ENCODE peak calls at places on chromosomes 6 and 20, in four cellular contexts. One of them, this sample, is unnamed.

GRCh38 chr20:14561733-14562132 is 224.3 kb upstream of the FLRT3 start:
- DNase-seq in SK-N-SH: no peak
- DNase-seq in H1: no peak
- DNase-seq in K562: no peak
- DNase-seq in this sample: no peak

GRCh38 chr6:10425973-10426780 is 11.3 kb upstream of the TFAP2A start:
- DNase-seq in SK-N-SH: peak
- DNase-seq in K562: no peak
- DNase-seq in H1: peak
- DNase-seq in this sample: no peak

GRCh38 chr6:18468162-18468843 is 81.2 kb downstream of the RNF144B start:
- DNase-seq in K562: no peak
- DNase-seq in SK-N-SH: no peak
- DNase-seq in H1: no peak
- DNase-seq in this sample: no peak

GRCh38 chr6:138572200-138572875 is 73.0 kb upstream of the NHSL1 start:
- DNase-seq in H1: peak
- DNase-seq in SK-N-SH: no peak
- DNase-seq in K562: no peak
- DNase-seq in this sample: no peak

GRCh38 chr6:33975631-33976424 is 170.1 kb downstream of the GRM4 start:
- DNase-seq in SK-N-SH: peak
- DNase-seq in H1: peak
- DNase-seq in K562: no peak
- DNase-seq in this sample: no peak

GRCh38 chr6:148868314-148868713 is 121.5 kb downstream of the UST start:
- DNase-seq in H1: no peak
- DNase-seq in K562: no peak
- DNase-seq in SK-N-SH: no peak
- DNase-seq in this sample: no peak

GRCh38 chr20:61340157-61340556 is 88.1 kb downstream of the CDH4 start:
- DNase-seq in SK-N-SH: no peak
- DNase-seq in K562: no peak
- DNase-seq in H1: no peak
- DNase-seq in this sample: no peak

GRCh38 chr6:33417127-33417902 is 592 bp downstream of the CUTA start:
- DNase-seq in H1: no peak
- DNase-seq in K562: peak
- DNase-seq in SK-N-SH: no peak
- DNase-seq in this sample: no peak

GRCh38 chr6:46062312-46062711 is 46.7 kb upstream of the CLIC5 start:
- DNase-seq in K562: no peak
- DNase-seq in SK-N-SH: no peak
- DNase-seq in H1: no peak
- DNase-seq in this sample: no peak

GRCh38 chr6:39488255-39488881 is 165.9 kb upstream of the KCNK16 start:
- DNase-seq in SK-N-SH: no peak
- DNase-seq in K562: no peak
- DNase-seq in H1: no peak
- DNase-seq in this sample: no peak

GRCh38 chr6:99810942-99811633 is 182.9 kb downstream of the MCHR2 start:
- DNase-seq in H1: no peak
- DNase-seq in K562: no peak
- DNase-seq in SK-N-SH: no peak
- DNase-seq in this sample: no peak

GRCh38 chr6:97524846-97525245 is 241.8 kb upstream of the MMS22L start:
- DNase-seq in K562: no peak
- DNase-seq in SK-N-SH: no peak
- DNase-seq in H1: peak
- DNase-seq in this sample: no peak

GRCh38 chr6:131545317-131545716 is 27.7 kb upstream of the ARG1 start:
- DNase-seq in K562: no peak
- DNase-seq in SK-N-SH: no peak
- DNase-seq in H1: no peak
- DNase-seq in this sample: no peak

GRCh38 chr6:170111141-170111664 is 179.7 kb downstream of the DLL1 start:
- DNase-seq in K562: no peak
- DNase-seq in H1: peak
- DNase-seq in SK-N-SH: no peak
- DNase-seq in this sample: no peak

GRCh38 chr6:134619077-134619476 is 301.2 kb upstream of the SGK1 start:
- DNase-seq in K562: no peak
- DNase-seq in SK-N-SH: no peak
- DNase-seq in H1: no peak
- DNase-seq in this sample: no peak

GRCh38 chr6:167565884-167566491 is 241.1 kb downstream of the TTLL2 start:
- DNase-seq in SK-N-SH: no peak
- DNase-seq in K562: peak
- DNase-seq in H1: no peak
- DNase-seq in this sample: no peak

GRCh38 chr6:51644426-51644825 is 443.0 kb downstream of the PKHD1 start:
- DNase-seq in SK-N-SH: no peak
- DNase-seq in K562: no peak
- DNase-seq in H1: no peak
- DNase-seq in this sample: no peak

GRCh38 chr6:113632220-113632864 is 224.8 kb upstream of the MARCKS start:
- DNase-seq in K562: no peak
- DNase-seq in H1: no peak
- DNase-seq in SK-N-SH: no peak
- DNase-seq in this sample: peak

GRCh38 chr6:142900467-142900961 is 44.5 kb downstream of the HIVEP2 start:
- DNase-seq in SK-N-SH: no peak
- DNase-seq in K562: no peak
- DNase-seq in H1: no peak
- DNase-seq in this sample: no peak

GRCh38 chr6:157887892-157888291 is 64.8 kb downstream of the SNX9 start:
- DNase-seq in K562: no peak
- DNase-seq in SK-N-SH: no peak
- DNase-seq in H1: no peak
- DNase-seq in this sample: no peak

GRCh38 chr6:123240626-123241025 is 244.6 kb downstream of the CLVS2 start:
- DNase-seq in SK-N-SH: no peak
- DNase-seq in H1: no peak
- DNase-seq in K562: no peak
- DNase-seq in this sample: no peak

GRCh38 chr6:80348263-80348662 is 241.8 kb downstream of the BCKDHB start:
- DNase-seq in H1: no peak
- DNase-seq in K562: no peak
- DNase-seq in SK-N-SH: no peak
- DNase-seq in this sample: no peak

GRCh38 chr20:54502179-54502578 is 26.8 kb downstream of the DOK5 start:
- DNase-seq in H1: no peak
- DNase-seq in K562: no peak
- DNase-seq in SK-N-SH: no peak
- DNase-seq in this sample: no peak

GRCh38 chr6:23505021-23505420 is 621.0 kb upstream of the NRSN1 start:
- DNase-seq in K562: no peak
- DNase-seq in SK-N-SH: no peak
- DNase-seq in H1: no peak
- DNase-seq in this sample: no peak

GRCh38 chr6:130313206-130313605 is 52.6 kb upstream of the TMEM200A start:
- DNase-seq in K562: no peak
- DNase-seq in SK-N-SH: no peak
- DNase-seq in H1: no peak
- DNase-seq in this sample: no peak

DNA sequence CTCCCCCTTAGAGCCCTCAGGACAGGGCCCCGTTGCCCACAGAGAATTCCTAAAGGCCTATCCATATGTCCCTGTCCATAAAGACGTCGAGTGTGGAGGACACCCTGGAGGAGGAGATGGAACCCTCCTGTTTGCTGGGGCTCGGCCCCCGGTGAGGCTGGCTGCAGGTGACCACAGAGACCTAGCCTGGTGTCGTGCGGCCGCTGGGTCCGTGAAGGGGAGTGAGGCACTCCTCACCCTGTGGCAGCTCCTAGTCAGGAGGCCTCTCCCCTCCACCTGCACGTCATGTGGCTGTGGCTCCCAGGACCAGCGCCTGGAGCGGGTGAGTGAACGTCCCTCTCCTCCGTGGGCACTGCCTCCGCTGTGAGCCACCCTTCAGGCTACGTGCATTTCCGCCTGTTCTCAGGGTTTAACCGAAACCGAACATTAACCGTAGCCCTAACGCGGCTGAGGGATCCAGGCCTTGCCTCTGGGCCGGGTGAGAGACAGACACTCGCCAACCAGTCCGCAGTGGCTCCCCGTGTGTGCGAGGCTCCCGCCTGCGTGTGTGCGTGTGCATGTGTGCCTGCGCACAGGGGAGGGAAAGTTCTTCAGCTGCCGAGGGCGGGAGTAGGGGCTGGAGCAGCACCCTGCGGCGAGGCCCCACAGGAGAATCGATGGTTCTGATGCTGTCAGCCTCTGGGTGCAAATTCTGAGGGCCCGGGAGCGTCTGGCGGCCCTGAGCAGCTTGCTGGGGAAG is 5.9 kb upstream of the TCEA2 start:
- DNase-seq in K562: no peak
- DNase-seq in H1: no peak
- DNase-seq in SK-N-SH: no peak
- DNase-seq in this sample: no peak
- TF ChIP-seq NRF1 in K562: no peak
- TF ChIP-seq NRF1 in H1: no peak
- TF ChIP-seq NRF1 in SK-N-SH: no peak
- TF ChIP-seq NRF1 in this sample: no peak

GRCh38 chr6:43127180-43127579 is 43.9 kb upstream of the SRF start:
- DNase-seq in K562: no peak
- DNase-seq in SK-N-SH: no peak
- DNase-seq in H1: no peak
- DNase-seq in this sample: no peak

GRCh38 chr6:43125119-43125518 is 46.0 kb upstream of the SRF start:
- DNase-seq in K562: no peak
- DNase-seq in SK-N-SH: peak
- DNase-seq in H1: no peak
- DNase-seq in this sample: no peak

GRCh38 chr6:43129434-43130194 is 41.5 kb upstream of the SRF start:
- DNase-seq in K562: peak
- DNase-seq in SK-N-SH: peak
- DNase-seq in H1: peak
- DNase-seq in this sample: no peak

GRCh38 chr6:43125555-43125954 is 45.5 kb upstream of the SRF start:
- DNase-seq in SK-N-SH: no peak
- DNase-seq in K562: no peak
- DNase-seq in H1: no peak
- DNase-seq in this sample: no peak

DNA sequence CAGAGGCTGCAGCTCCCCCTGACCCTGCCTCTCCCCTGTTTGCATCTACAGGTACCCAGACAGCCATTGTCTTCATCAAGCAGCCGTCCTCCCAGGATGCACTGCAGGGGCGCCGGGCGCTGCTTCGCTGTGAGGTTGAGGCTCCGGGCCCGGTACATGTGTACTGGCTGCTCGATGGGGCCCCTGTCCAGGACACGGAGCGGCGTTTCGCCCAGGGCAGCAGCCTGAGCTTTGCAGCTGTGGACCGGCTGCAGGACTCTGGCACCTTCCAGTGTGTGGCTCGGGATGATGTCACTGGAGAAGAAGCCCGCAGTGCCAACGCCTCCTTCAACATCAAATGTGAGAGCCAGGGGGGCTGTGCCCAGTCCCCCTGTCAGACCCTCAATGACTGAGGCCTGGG is 42.1 kb upstream of the SRF start:
- DNase-seq in K562: no peak
- DNase-seq in SK-N-SH: no peak
- DNase-seq in H1: no peak
- DNase-seq in this sample: no peak
- TF ChIP-seq NRF1 in K562: no peak
- TF ChIP-seq NRF1 in SK-N-SH: no peak
- TF ChIP-seq NRF1 in H1: no peak
- TF ChIP-seq NRF1 in this sample: no peak

GRCh38 chr6:431986-432385 is 40.4 kb downstream of the IRF4 start:
- DNase-seq in K562: no peak
- DNase-seq in SK-N-SH: no peak
- DNase-seq in H1: no peak
- DNase-seq in this sample: no peak
- TF ChIP-seq NRF1 in K562: no peak
- TF ChIP-seq NRF1 in SK-N-SH: no peak
- TF ChIP-seq NRF1 in H1: no peak
- TF ChIP-seq NRF1 in this sample: no peak

DNA sequence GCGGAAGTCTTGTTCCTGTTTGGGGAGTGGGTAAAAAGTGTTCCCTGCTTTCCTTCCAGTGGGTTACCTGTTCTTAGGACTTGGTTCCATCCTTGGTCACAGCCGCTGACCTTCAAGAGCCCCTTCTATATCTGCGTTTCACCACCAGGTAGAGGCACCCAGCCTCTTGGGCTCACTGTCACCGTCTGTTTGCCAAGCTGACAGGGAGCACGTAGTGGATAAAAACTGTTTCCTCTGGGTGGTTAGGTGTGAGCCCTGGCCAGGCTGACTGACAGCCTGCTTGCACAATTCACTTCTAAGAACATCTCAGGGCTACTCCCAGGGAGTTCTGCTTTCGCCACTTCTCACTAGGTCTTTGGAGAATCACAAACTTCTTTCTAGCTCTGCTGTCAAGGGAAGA is 1.8 kb upstream of the JPH2 start:
- DNase-seq in H1: peak
- DNase-seq in SK-N-SH: no peak
- DNase-seq in K562: no peak
- DNase-seq in this sample: no peak
- TF ChIP-seq NRF1 in H1: no peak
- TF ChIP-seq NRF1 in SK-N-SH: no peak
- TF ChIP-seq NRF1 in K562: no peak
- TF ChIP-seq NRF1 in this sample: no peak

DNA sequence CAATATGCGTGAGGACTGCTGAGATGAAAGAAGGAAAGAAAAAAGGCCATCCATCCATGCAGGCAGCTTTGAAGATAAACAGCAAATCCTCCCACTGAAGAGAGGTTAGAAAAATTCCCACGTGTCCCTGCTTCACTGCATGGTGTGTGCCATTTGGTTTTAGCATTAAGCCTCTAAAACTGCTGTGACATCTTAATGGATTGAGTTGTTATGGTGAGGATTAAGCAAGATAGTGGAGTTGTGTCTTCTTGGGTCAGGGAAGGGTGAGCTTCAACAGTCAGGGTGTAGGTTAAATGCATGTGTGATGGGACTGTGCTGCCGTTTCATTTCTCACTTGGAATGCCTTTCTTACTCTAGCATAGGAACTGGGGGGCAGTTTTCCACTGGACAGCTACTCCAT is 50.5 kb downstream of the ZNF831 start:
- DNase-seq in SK-N-SH: no peak
- DNase-seq in H1: no peak
- DNase-seq in K562: no peak
- DNase-seq in this sample: no peak
- TF ChIP-seq NRF1 in SK-N-SH: no peak
- TF ChIP-seq NRF1 in H1: no peak
- TF ChIP-seq NRF1 in K562: no peak
- TF ChIP-seq NRF1 in this sample: no peak

This sample was measured in GM12878.